ENCODE peak calls at places on chromosomes 6 and 20, in five cellular contexts. F is lower leg skin, D is K562, C is right lobe of liver, W is A549. T is an unnamed sample.

GRCh38 chr6:38176797-38177751 is 357.5 kb downstream of the ZFAND3 start:
- DNase-seq in F (no peak), D (no peak), C (no peak), W (no peak), T (no peak)

GRCh38 chr20:58839474-58839874 is 11.2 kb downstream of the GNAS-AS1 start:
- DNase-seq in F (no peak), D (peak; percentile 57), C (peak; percentile 44), W (peak; percentile 70), T (peak; percentile 14)

GRCh38 chr20:37986873-37987601 is 46.2 kb downstream of the TTI1 start:
- DNase-seq in F (no peak), D (no peak), C (peak; percentile 76), W (peak; percentile 18), T (peak; percentile 68)

GRCh38 chr6:143059616-143060353 is 904 bp upstream of the AIG1 start:
- DNase-seq in F (no peak), D (no peak), C (peak; percentile 41), W (peak; percentile 26), T (no peak)

GRCh38 chr20:23357767-23358562 is 4.0 kb upstream of the GZF1 start:
- DNase-seq in F (peak; percentile 100), D (peak; percentile 85), C (peak; percentile 99), W (peak; percentile 100), T (peak; percentile 100)

GRCh38 chr6:37205189-37205996 is 35.4 kb downstream of the PIM1 start:
- DNase-seq in F (peak; percentile 77), D (peak; percentile 53), C (no peak), W (no peak), T (peak; percentile 76)

GRCh38 chr20:10682939-10683338 is 9.1 kb upstream of the JAG1 start:
- DNase-seq in F (no peak), D (no peak), C (no peak), W (no peak), T (no peak)

GRCh38 chr6:126614642-126615504 is 275.0 kb downstream of the CENPW start:
- DNase-seq in F (no peak), D (no peak), C (no peak), W (no peak), T (no peak)

GRCh38 chr20:17029698-17030097 is 197.1 kb upstream of the PCSK2 start:
- DNase-seq in F (no peak), D (no peak), C (no peak), W (no peak), T (no peak)

GRCh38 chr6:133977983-133978895 is 25.2 kb downstream of the TBPL1 start:
- DNase-seq in F (no peak), D (no peak), C (no peak), W (peak; percentile 18), T (peak; percentile 12)

GRCh38 chr6:82033631-82034211 is 213.8 kb downstream of the IBTK start:
- DNase-seq in F (no peak), D (no peak), C (no peak), W (no peak), T (no peak)

GRCh38 chr6:11043961-11044711 is at the start of gene ELOVL2:
- DNase-seq in F (no peak), D (peak; percentile 95), C (peak; percentile 64), W (peak; percentile 56), T (peak; percentile 84)

GRCh38 chr6:51568771-51569170 is 518.6 kb downstream of the PKHD1 start:
- DNase-seq in F (no peak), D (no peak), C (no peak), W (no peak), T (no peak)

GRCh38 chr6:20699402-20699801 is 165.1 kb downstream of the CDKAL1 start:
- DNase-seq in F (no peak), D (no peak), C (no peak), W (no peak), T (no peak)

GRCh38 chr6:139161169-139161568 is 26.3 kb downstream of the HECA start:
- DNase-seq in F (no peak), D (no peak), C (no peak), W (no peak), T (no peak)

GRCh38 chr6:71190809-71191208 is 97.8 kb upstream of the OGFRL1 start:
- DNase-seq in F (no peak), D (no peak), C (no peak), W (peak; percentile 19), T (no peak)

DNA sequence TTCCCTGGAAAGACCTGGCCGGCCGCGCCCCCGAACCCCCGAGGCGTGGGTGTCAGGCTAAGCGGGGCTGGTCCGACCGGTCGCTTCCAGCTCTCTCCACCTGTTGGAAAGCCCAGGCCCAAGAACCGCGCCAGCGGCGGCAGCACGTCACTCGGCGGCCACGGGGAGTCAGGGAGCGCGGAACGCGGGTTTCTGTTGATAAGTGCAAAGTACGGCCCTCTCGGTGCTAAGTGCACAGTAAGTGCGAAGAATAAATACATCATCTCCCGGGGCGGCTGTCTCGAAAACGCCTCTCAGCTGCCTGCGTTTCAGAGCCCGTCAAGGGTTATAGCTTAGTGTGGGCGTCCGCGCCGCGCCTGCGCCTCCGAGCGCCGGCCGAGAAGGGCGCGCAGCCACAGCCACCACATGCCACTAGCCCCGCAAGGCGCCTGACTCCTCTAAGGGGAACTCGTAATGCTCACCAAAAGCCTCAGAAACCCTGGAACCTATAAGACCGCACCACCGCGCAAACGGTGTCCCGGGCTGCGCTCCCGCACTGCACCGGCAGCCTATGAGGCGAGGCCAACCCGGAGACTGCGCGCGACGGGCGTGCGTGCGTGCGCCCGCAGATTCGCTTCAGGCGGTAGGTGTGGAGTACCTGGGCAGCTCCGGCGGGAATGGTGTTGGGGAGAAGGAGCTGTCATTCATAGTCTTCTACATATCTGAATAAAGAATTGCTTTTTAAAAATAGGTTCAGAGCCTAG is 9.2 kb upstream of the TBX18 start:
- DNase-seq in F (peak; percentile 90), D (no peak), C (peak; percentile 25), W (peak; percentile 68), T (peak; percentile 30)
- TF ChIP-seq POLR2A in F (no peak), D (peak; percentile 36), C (no peak), W (peak; percentile 45), T (no peak)

GRCh38 chr20:3681931-3682820 is at the start of gene ADAM33:
- DNase-seq in F (peak; percentile 91), D (peak; percentile 65), C (no peak), W (no peak), T (no peak)
- TF ChIP-seq POLR2A in F (no peak), D (no peak), C (no peak), W (no peak), T (no peak)

DNA sequence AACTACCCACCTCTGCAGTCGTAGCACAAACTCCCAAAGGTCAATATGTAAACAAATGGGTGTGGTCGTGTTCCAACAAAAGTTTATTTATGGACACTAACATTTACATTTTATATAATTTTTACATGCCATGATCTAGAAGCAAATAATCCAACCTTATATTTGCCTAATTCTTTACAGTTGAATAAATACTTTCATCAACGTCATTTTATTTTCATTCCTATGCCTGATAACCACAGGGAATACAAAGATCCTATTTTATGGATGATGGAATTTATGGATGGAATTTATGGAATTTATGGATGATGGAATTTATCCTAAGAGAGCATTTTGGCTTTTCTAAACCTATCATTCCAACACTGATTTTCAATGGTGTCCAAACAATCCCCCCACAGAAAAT is 232.7 kb downstream of the MYLK4 start:
- DNase-seq in F (no peak), D (no peak), C (no peak), W (no peak), T (no peak)
- TF ChIP-seq POLR2A in F (no peak), D (no peak), C (no peak), W (no peak), T (no peak)

GRCh38 chr6:166862978-166863530 is 93.3 kb downstream of the RNASET2 start:
- DNase-seq in F (no peak), D (no peak), C (no peak), W (no peak), T (no peak)
- TF ChIP-seq POLR2A in F (no peak), D (no peak), C (no peak), W (no peak), T (no peak)

GRCh38 chr20:33490023-33490933 is at the start of gene CBFA2T2:
- DNase-seq in F (peak; percentile 92), D (peak; percentile 28), C (peak; percentile 77), W (peak; percentile 66), T (no peak)
- TF ChIP-seq POLR2A in F (no peak), D (no peak), C (no peak), W (no peak), T (no peak)

GRCh38 chr20:64038252-64038578 is 2.2 kb downstream of the C20orf204 start:
- DNase-seq in F (no peak), D (no peak), C (peak; percentile 53), W (no peak), T (no peak)
- TF ChIP-seq POLR2A in F (no peak), D (no peak), C (no peak), W (no peak), T (no peak)

DNA sequence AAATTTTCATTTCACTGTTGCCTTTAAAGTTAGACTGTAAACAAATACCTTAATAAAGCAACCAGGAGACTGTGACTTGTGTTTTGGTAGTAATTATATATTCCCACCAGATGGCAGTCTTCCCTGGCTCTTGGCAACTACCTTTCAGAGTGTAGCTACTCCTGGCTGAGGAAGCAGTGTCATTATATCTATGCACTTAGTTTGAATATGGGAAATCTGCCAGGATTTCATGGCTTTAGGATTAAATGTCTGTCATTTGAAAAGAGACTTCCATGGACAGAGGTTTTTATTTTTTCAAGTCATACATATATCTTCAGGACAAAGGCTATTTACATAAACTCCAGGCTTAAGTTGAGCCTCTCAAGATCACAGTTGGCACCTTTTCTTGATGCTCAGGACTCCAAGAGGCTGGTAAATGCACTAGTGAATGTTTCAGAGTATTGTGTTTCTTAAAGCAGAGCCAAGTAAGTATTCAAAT is 160.1 kb downstream of the C6orf58 start:
- DNase-seq in F (no peak), D (peak; percentile 29), C (no peak), W (peak; percentile 57), T (peak; percentile 39)
- TF ChIP-seq POLR2A in F (no peak), D (no peak), C (no peak), W (no peak), T (no peak)

T was measured in erythroblast.